ENCODE peak calls at places on chromosomes 3 and 15, in ten cellular contexts. J, N, L, F, S, B, Q, C, R and G are unnamed samples.
A peak's percentile ranks its signal among the peaks of the same experiment; 100 is the strongest.

GRCh38 chr15:90987561-90988141 is 6.7 kb downstream of the PRC1 start:
- DNase-seq in S (no peak), R (no peak), B (no peak), Q (no peak), L (no peak), N (no peak), C (peak; percentile 37), J (no peak), F (no peak), G (no peak)

GRCh38 chr3:114863848-114864247 is 283.2 kb downstream of the ZBTB20 start:
- DNase-seq in R (no peak), J (no peak), S (no peak), L (no peak), C (no peak), F (no peak), B (no peak), Q (no peak), N (no peak), G (no peak)

GRCh38 chr15:82300883-82301282 is 38.3 kb downstream of the SAXO2 start:
- DNase-seq in J (no peak), F (no peak), S (no peak), L (no peak), B (no peak), Q (no peak), C (no peak), N (no peak), R (no peak), G (no peak)

GRCh38 chr3:66502981-66503380 is 2.2 kb upstream of the LRIG1 start:
- DNase-seq in B (no peak), C (no peak), L (no peak), J (no peak), F (no peak), R (no peak), S (no peak), N (no peak), Q (no peak), G (no peak)

GRCh38 chr3:1002010-1002409 is 90.8 kb upstream of the CNTN6 start:
- DNase-seq in B (no peak), N (no peak), L (no peak), S (no peak), J (no peak), R (no peak), Q (no peak), C (no peak), F (no peak), G (no peak)

GRCh38 chr3:125381743-125382142 is 6.6 kb upstream of the ZNF148 start:
- DNase-seq in C (peak; percentile 68), R (no peak), L (no peak), J (peak; percentile 58), S (no peak), Q (no peak), B (peak; percentile 32), N (no peak), F (no peak), G (peak; percentile 47)

GRCh38 chr3:8503461-8503860 is 1.8 kb downstream of the LMCD1 start:
- DNase-seq in C (peak; percentile 59), N (no peak), L (no peak), J (peak; percentile 82), Q (no peak), S (peak; percentile 37), R (no peak), B (no peak), F (no peak), G (no peak)

GRCh38 chr15:62977952-62978811 is 64.4 kb upstream of the TPM1 start:
- DNase-seq in B (no peak), S (peak; percentile 90), F (no peak), R (no peak), J (peak; percentile 28), C (peak; percentile 57), N (no peak), Q (no peak), L (no peak), G (no peak)

GRCh38 chr15:45993072-45993471 is 358.2 kb downstream of the SQOR start:
- DNase-seq in R (no peak), N (no peak), S (no peak), Q (no peak), J (no peak), F (no peak), C (no peak), L (no peak), B (no peak), G (no peak)

GRCh38 chr3:149473314-149473990 is 1.0 kb upstream of the TM4SF4 start:
- DNase-seq in F (peak; percentile 42), N (no peak), Q (peak; percentile 79), J (peak; percentile 93), C (peak; percentile 81), R (no peak), L (no peak), S (peak; percentile 87), B (peak; percentile 93), G (no peak)

GRCh38 chr15:91032919-91033803 is 10.8 kb upstream of the VPS33B start:
- DNase-seq in F (peak; percentile 41), L (peak; percentile 16), Q (peak; percentile 64), S (no peak), R (peak; percentile 17), J (peak; percentile 62), B (peak; percentile 52), C (peak; percentile 63), N (peak; percentile 67), G (peak; percentile 55)

GRCh38 chr3:45567730-45568172 is 26.8 kb upstream of the LIMD1 start:
- DNase-seq in C (no peak), J (no peak), L (no peak), S (no peak), Q (no peak), N (peak; percentile 29), B (no peak), R (no peak), F (no peak), G (peak; percentile 52)

GRCh38 chr15:73965094-73965729 is 26.9 kb downstream of the STOML1 start:
- DNase-seq in J (no peak), F (no peak), C (no peak), S (no peak), N (peak; percentile 50), B (no peak), R (no peak), L (no peak), Q (no peak), G (peak; percentile 16)

GRCh38 chr3:178193846-178194245 is 342.4 kb upstream of the KCNMB2 start:
- DNase-seq in J (peak; percentile 79), B (no peak), S (no peak), L (no peak), N (no peak), R (no peak), Q (no peak), C (peak; percentile 80), F (no peak), G (no peak)

GRCh38 chr3:183826854-183827253 is 1.5 kb upstream of the MAP6D1 start:
- DNase-seq in R (no peak), B (no peak), Q (no peak), N (no peak), C (no peak), L (no peak), F (no peak), J (no peak), S (no peak), G (no peak)

GRCh38 chr3:128775906-128776542 is 50.0 kb downstream of the RAB7A start:
- DNase-seq in S (no peak), B (no peak), Q (no peak), N (no peak), C (no peak), F (no peak), J (no peak), L (no peak), R (no peak), G (no peak)

GRCh38 chr3:62527484-62527883 is 154.1 kb upstream of the FEZF2 start:
- DNase-seq in C (no peak), S (peak; percentile 15), R (no peak), N (no peak), B (no peak), J (no peak), F (no peak), L (no peak), Q (no peak), G (no peak)

GRCh38 chr15:80177151-80177550 is 24.4 kb downstream of the FAH start:
- DNase-seq in Q (no peak), L (no peak), B (no peak), S (no peak), R (no peak), C (peak; percentile 39), J (peak; percentile 3), N (no peak), F (no peak), G (no peak)

GRCh38 chr3:38964646-38965045 is 87.1 kb downstream of the SCN11A start:
- DNase-seq in N (no peak), B (no peak), C (no peak), S (no peak), F (no peak), R (no peak), J (no peak), L (no peak), Q (no peak), G (no peak)

GRCh38 chr3:138935864-138936762 is 10.8 kb downstream of the FOXL2 start:
- DNase-seq in J (no peak), C (peak; percentile 39), B (peak; percentile 72), L (peak; percentile 52), N (peak; percentile 61), F (peak; percentile 81), Q (peak; percentile 40), R (peak; percentile 51), S (peak; percentile 36), G (peak; percentile 31)

GRCh38 chr3:138234401-138235179 is 47.5 kb downstream of the ARMC8 start:
- DNase-seq in R (no peak), C (peak; percentile 34), F (no peak), S (peak; percentile 28), Q (no peak), B (no peak), L (no peak), J (no peak), N (no peak), G (no peak)

GRCh38 chr3:14033023-14033422 is 91.6 kb downstream of the CHCHD4 start:
- DNase-seq in J (no peak), S (no peak), F (no peak), L (no peak), B (no peak), Q (no peak), N (no peak), C (no peak), R (no peak), G (no peak)

GRCh38 chr3:19931767-19932188 is 2.2 kb downstream of the EFHB start:
- DNase-seq in Q (no peak), F (no peak), R (no peak), J (peak; percentile 46), C (peak; percentile 75), L (no peak), N (no peak), B (no peak), S (peak; percentile 25), G (no peak)

GRCh38 chr3:44080507-44080906 is 161.2 kb upstream of the TOPAZ1 start:
- DNase-seq in B (no peak), N (no peak), J (no peak), C (no peak), L (no peak), F (no peak), R (no peak), S (no peak), Q (no peak), G (no peak)

GRCh38 chr15:65528461-65529060 is 1.7 kb upstream of the HACD3 start:
- DNase-seq in S (no peak), C (no peak), Q (no peak), L (no peak), R (no peak), N (no peak), B (no peak), J (no peak), F (no peak), G (no peak)

GRCh38 chr3:128853826-128854225 is 25.6 kb upstream of the ACAD9 start:
- DNase-seq in F (no peak), B (no peak), N (no peak), J (no peak), Q (no peak), S (no peak), C (no peak), R (no peak), L (no peak), G (no peak)

GRCh38 chr3:174102274-174102673 is 704.7 kb downstream of the NLGN1 start:
- DNase-seq in B (no peak), R (no peak), Q (no peak), L (no peak), J (no peak), C (no peak), N (no peak), F (no peak), S (no peak), G (no peak)

GRCh38 chr3:116432795-116433194 is 12.5 kb downstream of the LSAMP start:
- DNase-seq in Q (no peak), C (no peak), B (no peak), J (no peak), L (no peak), F (no peak), R (no peak), S (no peak), N (no peak), G (no peak)